ENCODE peak calls at places on chromosome 17, in eight cellular contexts. M is MM.1S; I is aorta; P is mucosa of descending colon; C is naive thymus-derived CD4-positive, alpha-beta T cell; V is choroid plexus epithelial cell; R is Panc1; J is heart right ventricle. E is an unnamed sample.

GRCh38 chr17:79839363-79840203 is at the start of gene CBX4:
- DNase-seq in M (peak), I (peak), P (peak), C (peak), V (peak), R (no peak), J (peak), E (peak)

GRCh38 chr17:19928299-19928698 is 49.3 kb downstream of the AKAP10 start:
- DNase-seq in M (peak), I (no peak), P (no peak), C (no peak), V (peak), R (no peak), J (no peak), E (no peak)

GRCh38 chr17:15978606-15979005 is 20.9 kb downstream of the ZSWIM7 start:
- DNase-seq in M (no peak), I (no peak), P (no peak), C (no peak), V (no peak), R (no peak), J (no peak), E (no peak)

GRCh38 chr17:74715144-74715543 is 2.4 kb upstream of the CD300LF start:
- DNase-seq in M (no peak), I (no peak), P (no peak), C (no peak), V (no peak), R (no peak), J (no peak), E (no peak)

GRCh38 chr17:73657473-73658116 is 13.3 kb upstream of the SDK2 start:
- DNase-seq in M (no peak), I (peak), P (peak), C (no peak), V (peak), R (no peak), J (peak), E (no peak)

GRCh38 chr17:60902399-60902798 is 224.7 kb downstream of the BCAS3 start:
- DNase-seq in M (no peak), I (no peak), P (no peak), C (no peak), V (no peak), R (no peak), J (no peak), E (no peak)

GRCh38 chr17:50118828-50119218 is 11.1 kb downstream of the SAMD14 start:
- DNase-seq in M (no peak), I (peak), P (no peak), C (no peak), V (no peak), R (no peak), J (no peak), E (no peak)

GRCh38 chr17:37476431-37477130 is 13.1 kb upstream of the DUSP14 start:
- DNase-seq in M (no peak), I (no peak), P (no peak), C (no peak), V (peak), R (no peak), J (peak), E (peak)

GRCh38 chr17:46916211-46916610 is 6.7 kb upstream of the GOSR2 start:
- DNase-seq in M (no peak), I (no peak), P (no peak), C (no peak), V (peak), R (no peak), J (no peak), E (peak)
- H3K4me3 ChIP-seq in M (no peak), I (no peak), P (no peak), C (no peak), V (no peak), R (no peak), J (no peak), E (no peak)

GRCh38 chr17:67947325-67947813 is 48.9 kb downstream of the C17orf58 start:
- DNase-seq in M (no peak), I (no peak), P (no peak), C (no peak), V (no peak), R (no peak), J (no peak), E (no peak)
- H3K4me3 ChIP-seq in M (no peak), I (no peak), P (no peak), C (no peak), V (no peak), R (no peak), J (no peak), E (no peak)

GRCh38 chr17:17972952-17973254 is 241 bp downstream of the DRC3 start:
- DNase-seq in M (no peak), I (no peak), P (no peak), C (no peak), V (no peak), R (no peak), J (no peak), E (no peak)
- H3K4me3 ChIP-seq in M (peak), I (peak), P (no peak), C (peak), V (peak), R (peak), J (peak), E (peak)

DNA sequence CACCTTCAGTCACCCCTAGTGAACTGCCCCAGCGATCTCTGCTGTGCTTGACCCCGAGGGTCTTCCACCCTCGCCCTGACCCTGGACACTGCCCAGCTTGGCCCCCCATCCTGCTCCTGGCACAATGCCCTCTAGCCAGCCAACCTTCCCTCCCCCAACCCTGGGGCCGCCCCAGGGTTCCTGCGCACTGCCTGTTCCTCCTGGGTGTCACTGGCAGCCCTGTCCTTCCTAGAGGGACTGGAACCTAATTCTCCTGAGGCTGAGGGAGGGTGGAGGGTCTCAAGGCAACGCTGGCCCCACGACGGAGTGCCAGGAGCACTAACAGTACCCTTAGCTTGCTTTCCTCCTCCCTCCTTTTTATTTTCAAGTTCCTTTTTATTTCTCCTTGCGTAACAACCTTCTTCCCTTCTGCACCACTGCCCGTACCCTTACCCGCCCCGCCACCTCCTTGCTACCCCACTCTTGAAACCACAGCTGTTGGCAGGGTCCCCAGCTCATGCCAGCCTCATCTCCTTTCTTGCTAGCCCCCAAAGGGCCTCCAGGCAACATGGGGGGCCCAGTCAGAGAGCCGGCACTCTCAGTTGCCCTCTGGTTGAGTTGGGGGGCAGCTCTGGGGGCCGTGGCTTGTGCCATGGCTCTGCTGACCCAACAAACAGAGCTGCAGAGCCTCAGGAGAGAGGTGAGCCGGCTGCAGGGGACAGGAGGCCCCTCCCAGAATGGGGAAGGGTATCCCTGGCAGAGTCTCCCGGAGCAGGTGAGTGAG is at the start of gene TNFSF13:
- DNase-seq in M (no peak), I (peak), P (peak), C (no peak), V (no peak), R (no peak), J (peak), E (no peak)
- H3K4me3 ChIP-seq in M (peak), I (no peak), P (no peak), C (no peak), V (peak), R (no peak), J (peak), E (no peak)

GRCh38 chr17:31566247-31566991 is 174.9 kb downstream of the RAB11FIP4 start:
- DNase-seq in M (no peak), I (no peak), P (no peak), C (no peak), V (no peak), R (no peak), J (no peak), E (no peak)

GRCh38 chr17:31566992-31567373 is 175.5 kb downstream of the RAB11FIP4 start:
- DNase-seq in M (no peak), I (no peak), P (no peak), C (no peak), V (no peak), R (no peak), J (no peak), E (no peak)

GRCh38 chr17:31565652-31566051 is 174.2 kb downstream of the RAB11FIP4 start:
- DNase-seq in M (no peak), I (peak), P (no peak), C (no peak), V (no peak), R (no peak), J (no peak), E (no peak)

GRCh38 chr17:31570231-31570630 is 178.8 kb downstream of the RAB11FIP4 start:
- DNase-seq in M (no peak), I (no peak), P (no peak), C (no peak), V (no peak), R (no peak), J (no peak), E (no peak)

GRCh38 chr17:31568140-31568938 is 176.9 kb downstream of the RAB11FIP4 start:
- DNase-seq in M (no peak), I (no peak), P (no peak), C (no peak), V (no peak), R (no peak), J (no peak), E (no peak)
- H3K4me3 ChIP-seq in M (no peak), I (no peak), P (no peak), C (no peak), V (no peak), R (no peak), J (no peak), E (no peak)

GRCh38 chr17:4554441-4554996 is 665 bp downstream of the MYBBP1A start:
- DNase-seq in M (no peak), I (no peak), P (no peak), C (no peak), V (no peak), R (no peak), J (no peak), E (no peak)

GRCh38 chr17:4554997-4555799 is at the start of gene MYBBP1A:
- DNase-seq in M (peak), I (peak), P (peak), C (peak), V (peak), R (peak), J (peak), E (peak)

GRCh38 chr17:4555863-4556646 is 871 bp upstream of the MYBBP1A start:
- DNase-seq in M (no peak), I (no peak), P (peak), C (no peak), V (no peak), R (no peak), J (no peak), E (no peak)

GRCh38 chr17:4551796-4552525 is 3.2 kb downstream of the MYBBP1A start:
- DNase-seq in M (no peak), I (peak), P (peak), C (no peak), V (no peak), R (no peak), J (no peak), E (no peak)

GRCh38 chr17:4553669-4554068 is 1.5 kb downstream of the MYBBP1A start:
- DNase-seq in M (peak), I (no peak), P (no peak), C (no peak), V (no peak), R (no peak), J (no peak), E (no peak)
- H3K4me3 ChIP-seq in M (peak), I (no peak), P (no peak), C (no peak), V (peak), R (peak), J (no peak), E (peak)

GRCh38 chr17:34299017-34299416 is 13.5 kb downstream of the CCL11 start:
- DNase-seq in M (no peak), I (no peak), P (no peak), C (no peak), V (no peak), R (no peak), J (no peak), E (no peak)
- H3K4me3 ChIP-seq in M (no peak), I (no peak), P (no peak), C (no peak), V (no peak), R (no peak), J (no peak), E (no peak)

DNA sequence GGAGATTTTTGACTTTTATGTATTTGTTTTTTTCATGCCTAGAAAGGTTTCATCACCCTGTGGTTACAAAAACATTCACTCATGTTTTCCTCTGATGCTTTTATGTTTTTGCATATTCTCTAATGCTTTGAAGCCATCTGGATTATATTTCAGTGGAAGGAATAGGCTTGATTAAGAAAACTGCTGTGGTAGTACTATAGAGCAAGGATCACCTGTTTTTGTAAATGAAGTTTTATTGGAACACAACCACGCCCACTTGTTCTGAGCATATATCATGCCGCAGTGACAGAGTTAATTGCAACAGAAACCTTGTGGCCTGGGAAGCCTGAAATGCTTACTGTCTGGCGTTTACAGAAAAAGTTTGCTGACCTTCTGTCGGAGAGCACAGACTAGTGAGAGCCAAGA is 11.5 kb downstream of the COX10 start:
- DNase-seq in M (no peak), I (no peak), P (no peak), C (no peak), V (peak), R (no peak), J (no peak), E (peak)
- H3K4me3 ChIP-seq in M (no peak), I (no peak), P (no peak), C (no peak), V (no peak), R (no peak), J (no peak), E (no peak)

GRCh38 chr17:40157972-40158371 is 17.6 kb downstream of the CASC3 start:
- DNase-seq in M (no peak), I (no peak), P (no peak), C (no peak), V (no peak), R (no peak), J (no peak), E (no peak)
- H3K4me3 ChIP-seq in M (no peak), I (no peak), P (no peak), C (no peak), V (no peak), R (no peak), J (no peak), E (no peak)

DNA sequence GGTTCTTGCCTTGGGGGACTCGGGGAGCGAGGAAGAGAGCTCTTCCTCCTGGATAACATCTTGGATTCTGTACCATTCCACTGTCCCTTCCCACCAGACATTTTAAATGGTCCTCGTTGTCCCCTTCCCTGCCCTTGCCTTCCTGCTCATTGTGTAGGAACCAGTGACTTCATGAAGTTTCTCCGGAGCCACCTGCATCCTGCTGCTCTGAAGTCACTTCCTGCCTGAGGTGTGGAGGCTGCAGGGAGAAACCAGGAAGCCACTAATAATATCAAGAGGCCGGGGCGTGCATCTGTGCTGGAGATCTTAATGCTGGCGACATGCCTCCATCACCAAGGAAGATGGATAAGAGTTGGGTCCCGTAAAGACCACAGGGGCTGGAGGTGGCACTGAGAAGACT is 6.2 kb upstream of the SLC16A13 start:
- DNase-seq in M (peak), I (no peak), P (no peak), C (peak), V (no peak), R (no peak), J (no peak), E (no peak)
- H3K4me3 ChIP-seq in M (peak), I (no peak), P (no peak), C (peak), V (no peak), R (no peak), J (no peak), E (no peak)